ENCODE peak calls at places on chromosome 13, in seven cellular contexts. J, Z, R, L, T, D and Q are unnamed samples.

GRCh38 chr13:114055766-114056165 is 76.7 kb downstream of the RASA3 start:
- DNase-seq in J (no peak), Z (no peak), R (no peak), L (no peak), T (no peak), D (no peak), Q (no peak)

GRCh38 chr13:23618341-23618740 is 48.1 kb downstream of the TNFRSF19 start:
- DNase-seq in J (no peak), Z (no peak), R (peak), L (no peak), T (no peak), D (no peak), Q (no peak)

GRCh38 chr13:31208554-31209122 is 8.9 kb downstream of the B3GLCT start:
- DNase-seq in J (no peak), Z (no peak), R (no peak), L (no peak), T (no peak), D (no peak), Q (no peak)

GRCh38 chr13:49495783-49496762 is at the start of gene PHF11:
- DNase-seq in J (peak), Z (peak), R (peak), L (peak), T (peak), D (peak), Q (peak)

GRCh38 chr13:77425705-77426104 is 98.8 kb upstream of the MYCBP2 start:
- DNase-seq in J (no peak), Z (no peak), R (no peak), L (no peak), T (no peak), D (no peak), Q (no peak)

GRCh38 chr13:73321039-73321438 is 262.2 kb downstream of the KLF5 start:
- DNase-seq in J (no peak), Z (no peak), R (no peak), L (no peak), T (no peak), D (no peak), Q (no peak)

GRCh38 chr13:70080030-70080429 is 27.6 kb upstream of the ATXN8OS start:
- DNase-seq in J (no peak), Z (no peak), R (no peak), L (peak), T (no peak), D (no peak), Q (no peak)

GRCh38 chr13:87827479-87827878 is 156.3 kb downstream of the SLITRK5 start:
- DNase-seq in J (no peak), Z (no peak), R (no peak), L (no peak), T (no peak), D (no peak), Q (no peak)

GRCh38 chr13:28137556-28137955 is 789 bp upstream of the PAN3 start:
- DNase-seq in J (no peak), Z (no peak), R (no peak), L (no peak), T (no peak), D (peak), Q (no peak)

GRCh38 chr13:29847501-29847983 is 2.9 kb downstream of the UBL3 start:
- DNase-seq in J (peak), Z (no peak), R (peak), L (no peak), T (no peak), D (no peak), Q (peak)

GRCh38 chr13:47437411-47437810 is 540.6 kb upstream of the HTR2A start:
- DNase-seq in J (no peak), Z (no peak), R (no peak), L (no peak), T (no peak), D (no peak), Q (no peak)

GRCh38 chr13:49657241-49657641 is 28.9 kb downstream of the ARL11 start:
- DNase-seq in J (no peak), Z (no peak), R (no peak), L (no peak), T (no peak), D (no peak), Q (no peak)

GRCh38 chr13:27182844-27183497 is 11.4 kb upstream of the USP12 start:
- DNase-seq in J (peak), Z (no peak), R (peak), L (peak), T (no peak), D (peak), Q (peak)

GRCh38 chr13:110231348-110232047 is 75.5 kb downstream of the COL4A1 start:
- DNase-seq in J (no peak), Z (no peak), R (no peak), L (no peak), T (no peak), D (no peak), Q (no peak)

GRCh38 chr13:91643394-91643793 is 245.0 kb downstream of the GPC5 start:
- DNase-seq in J (no peak), Z (no peak), R (no peak), L (no peak), T (no peak), D (no peak), Q (no peak)

GRCh38 chr13:48094404-48094780 is 512 bp downstream of the MED4 start:
- DNase-seq in J (no peak), Z (no peak), R (peak), L (no peak), T (no peak), D (no peak), Q (no peak)

GRCh38 chr13:32426191-32426980 is 1.5 kb downstream of the N4BP2L1 start:
- DNase-seq in J (no peak), Z (peak), R (no peak), L (no peak), T (peak), D (peak), Q (no peak)

GRCh38 chr13:108705031-108705430 is 75.6 kb downstream of the MYO16 start:
- DNase-seq in J (no peak), Z (no peak), R (no peak), L (no peak), T (no peak), D (no peak), Q (no peak)

DNA sequence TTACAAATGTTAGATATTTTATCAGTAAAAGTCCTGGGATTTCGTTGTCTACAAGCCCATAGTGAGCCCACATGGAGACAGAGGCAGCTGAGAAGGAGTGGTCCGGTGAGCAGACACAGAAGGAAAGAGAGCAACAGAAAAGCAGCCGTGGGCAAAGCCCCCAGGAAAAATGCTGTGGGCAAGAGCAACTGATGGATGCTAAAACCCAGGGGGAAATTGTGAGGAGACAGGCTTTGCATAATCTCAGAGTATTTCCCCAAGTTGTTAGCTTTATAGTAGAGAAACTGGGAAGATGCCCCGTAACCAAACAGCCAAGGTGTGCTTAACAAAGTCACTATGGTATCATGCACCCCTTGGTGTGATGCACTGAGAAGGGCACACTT is 35.1 kb downstream of the GJA3 start:
- DNase-seq in J (no peak), Z (no peak), R (no peak), L (no peak), T (no peak), D (no peak), Q (no peak)
- H3K27ac ChIP-seq in J (no peak), Z (no peak), R (no peak), L (peak), T (no peak), D (no peak), Q (no peak)

DNA sequence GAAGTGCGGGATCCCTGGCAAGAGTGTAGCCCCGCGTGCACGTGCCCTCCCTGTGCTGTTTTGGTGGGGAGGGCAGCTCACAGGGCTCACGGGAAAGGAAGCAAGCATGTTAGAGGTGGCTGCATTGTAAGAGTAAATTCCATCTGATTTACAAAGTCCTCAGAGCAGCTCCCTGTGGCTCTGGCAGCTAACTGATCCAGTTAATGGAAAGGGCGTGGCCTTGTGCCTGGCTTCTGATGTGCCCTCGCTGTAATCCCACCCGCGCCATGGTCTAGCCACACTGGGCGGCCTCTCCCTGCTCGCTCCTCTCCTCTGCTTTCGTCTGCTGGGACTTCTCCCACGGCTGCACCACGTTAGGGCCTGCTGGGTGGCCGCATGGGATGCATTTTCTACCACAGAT is 258.5 kb downstream of the FGF9 start:
- DNase-seq in J (no peak), Z (no peak), R (no peak), L (no peak), T (no peak), D (no peak), Q (no peak)
- TF ChIP-seq CTCF in J (no peak), Z (no peak), R (no peak), L (no peak), T (no peak), D (no peak), Q (no peak)

GRCh38 chr13:21058361-21058760 is 3.0 kb downstream of the LATS2 start:
- DNase-seq in J (no peak), Z (no peak), R (peak), L (no peak), T (no peak), D (no peak), Q (no peak)

GRCh38 chr13:21060827-21061076 is 634 bp downstream of the LATS2 start:
- DNase-seq in J (peak), Z (no peak), R (peak), L (no peak), T (no peak), D (no peak), Q (no peak)

GRCh38 chr13:21063031-21063430 is 1.6 kb upstream of the LATS2 start:
- DNase-seq in J (no peak), Z (no peak), R (no peak), L (no peak), T (no peak), D (no peak), Q (no peak)

GRCh38 chr13:21060063-21060826 is 1.1 kb downstream of the LATS2 start:
- DNase-seq in J (peak), Z (no peak), R (peak), L (peak), T (no peak), D (peak), Q (peak)

DNA sequence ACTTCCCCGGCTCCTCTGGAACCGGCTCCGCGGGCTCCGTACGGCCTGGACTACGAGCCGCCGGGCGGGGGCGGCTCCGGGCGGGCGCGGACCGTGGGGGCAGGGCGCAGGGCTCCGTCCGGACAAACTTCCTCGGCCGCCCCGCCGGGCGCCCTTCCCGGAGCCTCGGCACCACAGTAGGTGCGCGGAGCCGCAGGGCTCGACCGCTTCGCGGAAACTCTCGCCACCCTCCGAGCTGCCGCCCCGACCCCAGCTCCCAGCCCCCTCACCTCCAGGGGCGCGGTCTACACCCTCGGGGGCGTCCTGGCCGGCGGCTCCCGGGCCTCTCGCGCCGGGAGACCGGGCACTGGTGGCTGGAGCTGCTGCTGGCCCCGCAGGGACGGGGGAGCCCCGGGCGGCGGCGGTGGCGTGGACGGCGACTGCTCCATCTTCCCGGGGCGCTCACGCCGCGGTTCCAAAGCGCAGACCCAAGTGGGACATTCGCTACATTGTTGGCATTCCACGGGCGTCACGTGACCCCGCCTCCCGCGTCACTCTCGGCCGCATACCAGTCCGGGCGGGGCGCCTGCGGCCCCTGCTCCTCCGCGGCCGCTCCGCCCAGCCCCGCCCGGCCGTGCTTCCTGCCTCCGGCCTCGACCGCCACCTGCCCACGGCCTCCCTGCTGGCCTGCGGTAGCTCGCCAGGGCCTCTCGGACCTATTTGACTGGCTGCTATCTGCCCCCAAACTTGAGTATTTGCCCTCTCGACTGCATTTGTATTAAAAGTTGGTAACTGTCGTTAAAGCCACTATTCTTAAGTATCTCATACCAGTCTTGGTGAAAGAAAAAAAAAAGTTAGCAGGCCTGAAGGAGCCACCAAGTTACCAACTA is at the start of gene LATS2:
- DNase-seq in J (peak), Z (peak), R (peak), L (peak), T (peak), D (peak), Q (peak)
- TF ChIP-seq POLR2A in J (peak), Z (peak), R (peak), L (peak), T (peak), D (peak), Q (peak)

DNA sequence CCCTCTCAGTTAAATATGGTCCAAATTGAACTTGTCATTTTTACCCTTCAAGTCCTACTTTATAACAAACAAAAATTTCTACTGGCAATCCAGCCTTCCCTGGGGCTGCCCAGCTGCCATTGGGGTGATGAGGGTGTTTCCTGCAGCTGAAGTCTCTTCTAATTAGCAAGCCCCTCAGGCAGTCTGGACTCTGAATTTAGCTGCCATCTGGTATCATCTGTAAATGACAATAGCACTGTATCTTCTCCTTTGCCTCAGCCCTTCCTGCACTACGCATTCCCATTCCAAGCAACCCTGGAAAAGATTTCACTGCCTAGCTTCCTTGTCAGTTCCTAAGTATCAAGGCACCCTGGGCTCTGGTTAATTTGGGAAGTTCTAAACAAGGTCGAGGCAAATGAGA is 331.1 kb upstream of the KLF12 start:
- DNase-seq in J (no peak), Z (no peak), R (no peak), L (no peak), T (no peak), D (no peak), Q (no peak)
- H3K27ac ChIP-seq in J (no peak), Z (no peak), R (no peak), L (no peak), T (no peak), D (no peak), Q (no peak)

DNA sequence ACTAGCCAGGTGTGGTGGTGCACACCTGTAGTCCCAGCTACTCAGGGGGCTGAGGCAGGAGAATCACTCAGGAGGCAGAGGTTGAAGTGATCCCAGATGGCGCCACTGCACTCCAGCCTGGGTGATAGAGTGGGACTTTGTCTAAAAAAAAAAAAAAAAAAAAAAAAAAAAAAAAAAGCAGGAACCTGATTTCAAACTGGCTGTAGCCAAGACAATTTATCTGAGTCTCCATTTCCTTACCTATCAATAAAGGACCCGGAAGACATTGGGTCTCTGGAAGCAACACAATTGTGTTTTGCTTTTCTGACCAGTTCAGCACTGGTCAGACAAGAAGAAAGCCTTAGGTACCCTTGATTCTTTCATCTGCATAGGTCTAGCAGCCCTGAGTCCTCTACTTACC is 491.0 kb downstream of the TBC1D4 start:
- DNase-seq in J (no peak), Z (no peak), R (no peak), L (no peak), T (no peak), D (no peak), Q (no peak)
- TF ChIP-seq CTCF in J (no peak), Z (no peak), R (no peak), L (no peak), T (no peak), D (no peak), Q (no peak)

DNA sequence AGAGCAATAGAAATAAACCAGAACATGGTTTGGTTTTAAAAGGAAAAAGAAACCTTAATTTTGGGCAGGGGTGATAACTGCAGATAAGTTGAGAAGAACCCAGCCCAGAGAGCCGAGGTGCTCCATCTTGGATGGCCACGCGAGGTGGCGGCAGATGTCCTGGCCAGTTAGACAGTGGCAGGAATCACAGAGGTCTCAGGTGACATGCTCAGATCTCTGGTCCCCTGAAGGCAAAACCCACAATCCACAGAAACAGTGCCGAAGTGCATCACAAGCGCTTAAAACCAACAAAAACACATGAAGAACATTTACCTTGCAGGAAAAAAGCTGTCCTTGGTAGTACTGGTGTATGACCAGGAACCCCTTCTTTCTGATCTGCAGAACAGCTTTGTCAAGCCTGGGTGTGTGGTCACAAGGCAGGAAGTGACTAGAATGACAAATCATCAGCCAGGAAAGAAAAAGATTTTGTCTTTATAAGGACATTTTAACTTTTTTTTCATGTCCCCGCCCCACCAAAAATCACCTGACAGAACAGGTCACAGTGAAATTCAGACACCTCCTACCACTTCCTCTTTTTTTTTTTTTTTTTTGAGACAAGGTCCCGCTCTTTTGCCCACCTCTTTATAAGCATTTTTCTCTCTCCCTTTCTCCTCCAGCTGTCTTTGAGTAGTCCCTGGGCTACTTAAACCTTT is at the start of gene LCP1:
- DNase-seq in J (no peak), Z (peak), R (no peak), L (no peak), T (no peak), D (no peak), Q (no peak)
- TF ChIP-seq POLR2A in J (no peak), Z (peak), R (no peak), L (no peak), T (peak), D (no peak), Q (no peak)

GRCh38 chr13:39350461-39350881 is 252.5 kb downstream of the LHFPL6 start:
- DNase-seq in J (no peak), Z (no peak), R (peak), L (peak), T (no peak), D (no peak), Q (peak)

GRCh38 chr13:39349391-39349790 is 253.6 kb downstream of the LHFPL6 start:
- DNase-seq in J (no peak), Z (no peak), R (no peak), L (no peak), T (no peak), D (no peak), Q (no peak)

GRCh38 chr13:39353988-39354387 is 249.0 kb downstream of the LHFPL6 start:
- DNase-seq in J (no peak), Z (no peak), R (no peak), L (no peak), T (no peak), D (no peak), Q (no peak)

DNA sequence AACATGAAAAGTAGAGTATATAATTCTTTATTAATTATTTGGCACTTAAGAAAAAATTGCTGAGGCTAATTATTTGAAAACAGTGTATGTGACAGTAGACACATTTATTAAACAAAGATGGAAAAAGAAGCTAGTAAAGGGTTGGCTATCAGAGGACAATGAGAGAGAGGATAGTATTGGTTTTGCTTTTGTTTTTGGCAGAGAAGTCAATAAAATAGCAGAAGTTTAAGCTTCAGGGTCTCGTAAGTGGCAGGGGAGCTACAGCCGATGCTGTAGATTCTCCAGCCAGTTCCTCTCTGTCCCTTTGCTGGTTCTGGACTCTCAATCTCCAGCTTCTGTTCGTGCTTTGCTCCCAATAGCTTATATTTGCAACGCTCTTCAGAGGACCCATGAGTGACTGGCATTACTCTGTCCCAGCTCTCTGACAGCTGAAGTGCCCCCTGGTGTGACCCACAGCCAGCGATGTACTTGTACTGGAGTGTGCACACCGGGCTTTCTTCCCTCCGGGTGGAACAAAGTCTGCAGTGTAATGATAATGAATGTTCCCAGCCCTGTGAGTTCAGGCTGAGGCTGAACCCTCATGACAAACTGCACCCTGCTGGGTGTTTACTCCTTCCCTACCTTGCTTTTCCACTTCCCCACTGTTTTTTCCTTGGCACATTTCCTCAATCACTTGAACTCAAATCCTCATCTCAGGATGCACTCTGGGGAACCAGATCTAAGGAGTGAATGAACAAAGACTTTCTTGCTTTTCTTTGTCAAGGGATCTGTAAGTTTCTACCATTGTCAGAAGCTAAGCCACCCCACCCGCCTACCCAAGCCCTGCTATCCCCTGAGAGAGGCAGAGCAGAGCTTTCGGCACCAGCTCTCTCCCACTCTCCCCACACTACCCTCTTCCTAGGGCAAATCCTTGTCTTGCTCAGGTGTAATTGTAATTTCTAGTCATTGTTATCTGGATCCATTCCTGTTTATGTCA is 254.8 kb downstream of the LHFPL6 start:
- DNase-seq in J (no peak), Z (no peak), R (no peak), L (peak), T (no peak), D (no peak), Q (no peak)
- H3K27ac ChIP-seq in J (no peak), Z (no peak), R (no peak), L (peak), T (no peak), D (no peak), Q (no peak)